ENCODE peak calls at places on chromosomes 1 and 21, in four cellular contexts. M, W, I and C are unnamed samples.

GRCh38 chr1:224540535-224540934 is 75.6 kb upstream of the CNIH3 start:
- DNase-seq in I (no peak), M (no peak), W (no peak), C (no peak)

GRCh38 chr1:59532102-59532501 is 235.2 kb downstream of the FGGY start:
- DNase-seq in M (no peak), W (no peak), I (no peak), C (no peak)

GRCh38 chr1:14511281-14511680 is 87.2 kb upstream of the KAZN start:
- DNase-seq in W (no peak), M (no peak), I (no peak), C (no peak)

GRCh38 chr1:156336242-156336641 is 1.9 kb downstream of the CCT3 start:
- DNase-seq in I (no peak), W (no peak), M (no peak), C (no peak)

GRCh38 chr1:68121536-68121935 is 71.1 kb upstream of the DIRAS3 start:
- DNase-seq in W (no peak), M (no peak), I (no peak), C (no peak)

GRCh38 chr1:67850151-67850551 is 16.9 kb upstream of the GNG12 start:
- DNase-seq in M (no peak), W (no peak), I (no peak), C (no peak)

GRCh38 chr1:233725423-233725822 is 111.5 kb downstream of the KCNK1 start:
- DNase-seq in I (no peak), W (no peak), M (no peak), C (no peak)

GRCh38 chr1:56819393-56819899 is at the start of gene FYB2:
- DNase-seq in M (peak; percentile 35), I (no peak), W (peak; percentile 54), C (no peak)

GRCh38 chr1:232704694-232705680 is 75.1 kb upstream of the SIPA1L2 start:
- DNase-seq in I (peak; percentile 60), M (peak; percentile 53), W (peak; percentile 39), C (no peak)

GRCh38 chr1:167344112-167344511 is 123.4 kb downstream of the POU2F1 start:
- DNase-seq in M (no peak), W (no peak), I (no peak), C (no peak)

GRCh38 chr1:209618756-209619420 is 33.3 kb downstream of the LAMB3 start:
- DNase-seq in W (no peak), I (no peak), M (no peak), C (no peak)

GRCh38 chr1:199758626-199759255 is 268.8 kb upstream of the NR5A2 start:
- DNase-seq in W (no peak), M (no peak), I (no peak), C (no peak)

GRCh38 chr1:14140800-14141526 is 441.0 kb downstream of the PRDM2 start:
- DNase-seq in I (peak; percentile 90), W (no peak), M (no peak), C (no peak)

GRCh38 chr1:30188999-30189398 is 534.4 kb downstream of the MATN1 start:
- DNase-seq in M (no peak), W (no peak), I (no peak), C (no peak)

GRCh38 chr21:39788383-39788782 is 43.4 kb downstream of the IGSF5 start:
- DNase-seq in W (peak; percentile 78), I (peak; percentile 94), M (peak; percentile 49), C (no peak)

GRCh38 chr1:212161231-212161781 is 123.9 kb upstream of the PPP2R5A start:
- DNase-seq in M (no peak), I (peak; percentile 37), W (no peak), C (no peak)

GRCh38 chr1:156508205-156508954 is 7.8 kb upstream of the MEF2D start:
- DNase-seq in I (no peak), W (peak; percentile 65), M (peak; percentile 76), C (no peak)

GRCh38 chr1:241485554-241485992 is 34.0 kb downstream of the FH start:
- DNase-seq in W (no peak), I (no peak), M (no peak), C (peak; percentile 5)

GRCh38 chr1:196043268-196043667 is 565.0 kb downstream of the KCNT2 start:
- DNase-seq in M (no peak), I (no peak), W (no peak), C (no peak)

GRCh38 chr1:207444514-207445208 is 9.5 kb upstream of the CR2 start:
- DNase-seq in W (no peak), I (no peak), M (no peak), C (no peak)

GRCh38 chr1:200206340-200206739 is 178.8 kb downstream of the NR5A2 start:
- DNase-seq in I (no peak), M (no peak), W (no peak), C (no peak)

GRCh38 chr21:29145837-29146453 is 15.5 kb downstream of the MAP3K7CL start:
- DNase-seq in I (peak; percentile 36), M (no peak), W (no peak), C (no peak)

GRCh38 chr1:182589931-182590330 is 875 bp upstream of the RNASEL start:
- DNase-seq in W (no peak), M (no peak), I (no peak), C (no peak)

GRCh38 chr1:81877940-81878339 is 77.2 kb downstream of the ADGRL2 start:
- DNase-seq in I (no peak), W (no peak), M (no peak), C (no peak)

GRCh38 chr1:185208626-185209170 is 51.7 kb downstream of the SWT1 start:
- DNase-seq in W (no peak), I (no peak), M (no peak), C (no peak)

GRCh38 chr1:35278886-35279554 is 10.5 kb downstream of the ZMYM4 start:
- DNase-seq in M (no peak), W (no peak), I (no peak), C (no peak)

GRCh38 chr21:17796037-17796403 is 23.1 kb downstream of the C21orf91 start:
- DNase-seq in W (no peak), M (no peak), I (no peak), C (no peak)

GRCh38 chr1:221283532-221283931 is 404.3 kb downstream of the HLX start:
- DNase-seq in I (no peak), W (no peak), M (no peak), C (no peak)

GRCh38 chr1:60271041-60271440 is 197.5 kb upstream of the C1orf87 start:
- DNase-seq in M (no peak), I (no peak), W (no peak), C (no peak)

GRCh38 chr1:22643381-22643780 is at the start of gene C1QC:
- DNase-seq in I (no peak), W (no peak), M (peak; percentile 26), C (no peak)

GRCh38 chr1:44723496-44724407 is 7.2 kb downstream of the RNU5D-1 start:
- DNase-seq in W (no peak), I (no peak), M (peak; percentile 56), C (peak; percentile 67)

GRCh38 chr1:91725961-91726704 is 159.8 kb downstream of the TGFBR3 start:
- DNase-seq in I (peak; percentile 44), M (peak; percentile 17), W (no peak), C (no peak)

GRCh38 chr1:9280015-9280860 is 12.5 kb upstream of the SPSB1 start:
- DNase-seq in W (peak; percentile 55), M (peak; percentile 74), I (no peak), C (no peak)

GRCh38 chr1:161099090-161099802 is 1.1 kb downstream of the KLHDC9 start:
- DNase-seq in I (no peak), W (no peak), M (no peak), C (no peak)

GRCh38 chr1:108983114-108983513 is 19.8 kb upstream of the CLCC1 start:
- DNase-seq in M (no peak), W (no peak), I (no peak), C (no peak)

GRCh38 chr1:54136963-54137531 is 15.8 kb downstream of the CDCP2 start:
- DNase-seq in M (no peak), I (no peak), W (no peak), C (no peak)

GRCh38 chr1:168581799-168582572 is 5.6 kb downstream of the XCL1 start:
- DNase-seq in M (no peak), W (no peak), I (no peak), C (no peak)

GRCh38 chr1:168585191-168585590 is 8.8 kb downstream of the XCL1 start:
- DNase-seq in W (no peak), M (no peak), I (no peak), C (no peak)

GRCh38 chr1:168583571-168583970 is 7.2 kb downstream of the XCL1 start:
- DNase-seq in M (no peak), I (no peak), W (no peak), C (no peak)

GRCh38 chr1:168585937-168586336 is 9.5 kb downstream of the XCL1 start:
- DNase-seq in W (no peak), I (no peak), M (no peak), C (no peak)

GRCh38 chr1:168582690-168583325 is 6.4 kb downstream of the XCL1 start:
- DNase-seq in I (no peak), M (no peak), W (no peak), C (no peak)
- TF ChIP-seq POLR2AphosphoS5 in I (no peak), M (no peak), W (no peak), C (no peak)

GRCh38 chr21:31731112-31731801 is 661 bp downstream of the SCAF4 start:
- DNase-seq in M (peak; percentile 72), W (peak; percentile 40), I (peak; percentile 32), C (peak; percentile 38)

GRCh38 chr21:31732891-31733520 is 1.1 kb upstream of the SCAF4 start:
- DNase-seq in M (peak; percentile 20), I (no peak), W (no peak), C (no peak)

GRCh38 chr21:31730687-31731111 is 1.2 kb downstream of the SCAF4 start:
- DNase-seq in M (no peak), I (no peak), W (no peak), C (no peak)

GRCh38 chr21:31732538-31732864 is 583 bp upstream of the SCAF4 start:
- DNase-seq in M (no peak), I (no peak), W (no peak), C (no peak)

GRCh38 chr21:31731802-31732537 is at the start of gene SCAF4:
- DNase-seq in W (peak; percentile 91), I (peak; percentile 82), M (peak; percentile 92), C (peak; percentile 82)
- TF ChIP-seq POLR2A in W (no peak), I (peak; percentile 44), M (peak; percentile 92), C (peak; percentile 91)

DNA sequence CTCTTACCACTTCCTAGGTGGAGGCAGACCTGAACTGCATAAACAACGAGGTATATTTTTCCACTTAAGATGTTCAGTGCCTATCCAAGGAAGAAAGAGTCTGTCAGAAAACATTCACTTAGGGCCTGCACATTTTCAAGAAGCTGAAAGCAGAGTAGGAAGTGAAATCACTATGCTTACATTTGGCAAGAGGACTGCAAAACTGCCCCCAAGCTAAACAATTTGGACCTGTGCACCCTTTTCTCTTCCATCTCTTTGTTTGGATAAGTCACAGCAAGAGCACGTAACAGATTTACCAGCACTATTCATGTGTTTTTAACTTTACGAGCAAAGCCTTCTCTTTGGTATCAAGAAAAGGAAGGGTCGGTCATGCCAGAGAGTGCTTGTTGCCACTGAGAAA is 13.2 kb upstream of the BEND5 start:
- DNase-seq in W (no peak), M (no peak), I (no peak), C (no peak)
- TF ChIP-seq POLR2AphosphoS5 in W (no peak), M (peak; percentile 42), I (no peak), C (no peak)

GRCh38 chr1:52702886-52703787 is 5.0 kb upstream of the COA7 start:
- DNase-seq in I (peak; percentile 94), M (peak; percentile 93), W (peak; percentile 90), C (peak; percentile 69)
- TF ChIP-seq POLR2A in I (peak; percentile 36), M (peak; percentile 57), W (no peak), C (peak; percentile 57)

GRCh38 chr1:32159189-32159588 is 20.3 kb upstream of the TXLNA start:
- DNase-seq in I (no peak), M (no peak), W (no peak), C (no peak)

GRCh38 chr1:32163405-32163804 is 16.1 kb upstream of the TXLNA start:
- DNase-seq in W (no peak), M (no peak), I (no peak), C (no peak)
- TF ChIP-seq POLR2AphosphoS5 in W (no peak), M (no peak), I (no peak), C (no peak)